ENCODE peak calls at places on chromosome 2, in four cellular contexts. L is GM23248, T is fibroblast of lung, H is PC-3. M is an unnamed sample.

GRCh38 chr2:188475945-188476344 is 184.3 kb downstream of the GULP1 start:
- DNase-seq in L (no peak), T (no peak), H (peak; percentile 66), M (peak; percentile 66)

GRCh38 chr2:233072838-233073237 is 12.7 kb downstream of the INPP5D start:
- DNase-seq in H (no peak), T (no peak), L (no peak), M (no peak)

GRCh38 chr2:237160271-237160934 is 74.7 kb downstream of the COPS8 start:
- DNase-seq in T (no peak), H (no peak), L (no peak), M (no peak)

GRCh38 chr2:171858397-171858958 is 35.6 kb downstream of the SLC25A12 start:
- DNase-seq in T (peak; percentile 86), H (no peak), L (no peak), M (no peak)

GRCh38 chr2:38190542-38191218 is 114.7 kb upstream of the CYP1B1 start:
- DNase-seq in L (peak; percentile 90), T (peak; percentile 88), H (no peak), M (no peak)

GRCh38 chr2:121626777-121627524 is 22.3 kb downstream of the CLASP1 start:
- DNase-seq in L (no peak), T (peak; percentile 98), H (no peak), M (no peak)

GRCh38 chr2:177740718-177741117 is 331.9 kb downstream of the PDE11A start:
- DNase-seq in L (no peak), H (no peak), T (peak; percentile 47), M (no peak)

GRCh38 chr2:159106105-159106504 is 137.7 kb downstream of the TANC1 start:
- DNase-seq in T (peak; percentile 73), H (no peak), L (peak; percentile 68), M (no peak)

GRCh38 chr2:237704476-237705224 is 77.3 kb downstream of the LRRFIP1 start:
- DNase-seq in L (peak; percentile 76), T (peak; percentile 60), H (peak; percentile 67), M (peak; percentile 56)

GRCh38 chr2:229634574-229635185 is 79.7 kb downstream of the DNER start:
- DNase-seq in T (no peak), L (no peak), H (no peak), M (no peak)

GRCh38 chr2:174492963-174493431 is 6.2 kb upstream of the GPR155 start:
- DNase-seq in T (no peak), L (no peak), H (no peak), M (no peak)

GRCh38 chr2:173898178-173898668 is 67.0 kb downstream of the SP3 start:
- DNase-seq in L (no peak), T (peak; percentile 15), H (no peak), M (no peak)

GRCh38 chr2:132595186-132595585 is 74.8 kb downstream of the LYPD1 start:
- DNase-seq in T (no peak), H (no peak), L (no peak), M (no peak)

GRCh38 chr2:19538411-19538963 is 180.1 kb upstream of the OSR1 start:
- DNase-seq in L (peak; percentile 92), T (peak; percentile 85), H (peak; percentile 99), M (no peak)

GRCh38 chr2:235170536-235171510 is 219.0 kb downstream of the SH3BP4 start:
- DNase-seq in H (peak; percentile 87), T (peak; percentile 28), L (peak; percentile 95), M (peak; percentile 94)

GRCh38 chr2:106284691-106285202 is 90.6 kb upstream of the UXS1 start:
- DNase-seq in T (no peak), H (no peak), L (no peak), M (no peak)

GRCh38 chr2:30541680-30542079 is 94.6 kb downstream of the LCLAT1 start:
- DNase-seq in H (no peak), L (no peak), T (peak; percentile 14), M (no peak)

GRCh38 chr2:114083717-114084387 is 194.0 kb downstream of the ACTR3 start:
- DNase-seq in T (no peak), H (no peak), L (no peak), M (no peak)

GRCh38 chr2:189109921-189110397 is 69.6 kb downstream of the COL5A2 start:
- DNase-seq in L (no peak), H (no peak), T (no peak), M (no peak)

GRCh38 chr2:219058541-219059374 is 2.0 kb downstream of the IHH start:
- DNase-seq in L (peak; percentile 44), T (no peak), H (peak; percentile 22), M (no peak)

GRCh38 chr2:26619096-26619495 is 22.1 kb downstream of the CIB4 start:
- DNase-seq in L (no peak), H (no peak), T (no peak), M (no peak)

GRCh38 chr2:21836766-21837543 is 713.2 kb downstream of the TDRD15 start:
- DNase-seq in H (no peak), L (no peak), T (peak; percentile 98), M (no peak)

GRCh38 chr2:3712841-3713503 is 9.6 kb downstream of the DCDC2C start:
- DNase-seq in H (no peak), L (peak; percentile 13), T (peak; percentile 30), M (no peak)

GRCh38 chr2:47360937-47361336 is 42.0 kb upstream of the MSH2 start:
- DNase-seq in T (peak; percentile 33), H (peak; percentile 96), L (peak; percentile 95), M (no peak)

GRCh38 chr2:151638188-151638933 is 95.9 kb downstream of the NEB start:
- DNase-seq in L (peak; percentile 3), T (peak; percentile 26), H (peak; percentile 12), M (peak; percentile 25)

GRCh38 chr2:135744761-135745314 is 3.2 kb downstream of the UBXN4 start:
- DNase-seq in L (peak; percentile 51), T (peak; percentile 14), H (peak; percentile 62), M (peak; percentile 66)

GRCh38 chr2:108189316-108189715 is 50.5 kb upstream of the SULT1C3 start:
- DNase-seq in L (peak; percentile 67), H (peak; percentile 74), T (no peak), M (no peak)

GRCh38 chr2:208467564-208467963 is 61.0 kb downstream of the PTH2R start:
- DNase-seq in T (no peak), L (no peak), H (no peak), M (no peak)

GRCh38 chr2:219524817-219525216 is 10.5 kb downstream of the ASIC4 start:
- DNase-seq in L (no peak), T (no peak), H (no peak), M (no peak)

GRCh38 chr2:18319987-18320386 is 240.5 kb downstream of the RDH14 start:
- DNase-seq in T (no peak), L (no peak), H (no peak), M (no peak)

GRCh38 chr2:161020437-161020836 is 139.8 kb upstream of the TANK start:
- DNase-seq in T (no peak), H (no peak), L (no peak), M (no peak)

GRCh38 chr2:232901711-232902578 is 31.9 kb downstream of the SNORC start:
- DNase-seq in H (peak; percentile 94), L (peak; percentile 96), T (peak; percentile 88), M (peak; percentile 65)

GRCh38 chr2:10768063-10768507 is 44.5 kb downstream of the PDIA6 start:
- DNase-seq in T (no peak), H (no peak), L (no peak), M (no peak)

GRCh38 chr2:221573430-221574230 is 1.5 kb upstream of the EPHA4 start:
- DNase-seq in H (peak; percentile 76), L (peak; percentile 92), T (peak; percentile 75), M (peak; percentile 91)
- TF ChIP-seq EZH2 in H (no peak), L (no peak), T (no peak), M (no peak)

GRCh38 chr2:112760149-112760548 is 4.3 kb downstream of the CKAP2L start:
- DNase-seq in H (no peak), L (no peak), T (no peak), M (no peak)
- H3K36me3 ChIP-seq in H (peaks cover 64% of the 10 kb centered on the region), L (no peaks in the 10 kb centered on the region), T (no peaks in the 10 kb centered on the region), M (peaks cover 67% of the 10 kb centered on the region)

DNA sequence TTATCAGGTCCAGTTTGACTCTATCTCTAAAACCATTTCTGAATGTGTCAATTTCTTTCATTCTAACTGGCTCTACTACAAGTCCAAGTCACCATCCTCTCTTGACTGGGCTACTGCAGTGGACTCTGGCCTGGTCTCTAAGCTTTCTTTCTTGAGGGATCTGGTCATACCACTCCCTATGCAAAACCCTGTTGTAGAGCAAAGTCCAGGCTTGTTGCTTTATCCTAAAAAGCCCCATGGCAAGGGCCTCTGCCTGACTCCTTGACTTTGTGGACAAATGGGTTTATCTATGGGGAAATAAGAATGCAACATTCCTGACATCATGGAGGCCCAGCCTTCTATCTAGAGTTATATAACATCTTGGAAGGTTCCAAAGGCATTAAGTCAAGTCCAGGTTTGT is 87.2 kb downstream of the BCL2L11 start:
- DNase-seq in H (no peak), T (no peak), L (no peak), M (no peak)
- H3K4me1 ChIP-seq in H (peaks cover 9% of the 10 kb centered on the region), T (no peaks in the 10 kb centered on the region), L (peaks cover 1% of the 10 kb centered on the region), M (no peaks in the 10 kb centered on the region)

GRCh38 chr2:63050186-63050915 is at the start of gene OTX1:
- DNase-seq in L (peak; percentile 61), T (no peak), H (peak; percentile 87), M (peak; percentile 90)

GRCh38 chr2:63051795-63052333 is 1.2 kb downstream of the OTX1 start:
- DNase-seq in T (no peak), L (no peak), H (no peak), M (no peak)

GRCh38 chr2:63052411-63053234 is 2.0 kb downstream of the OTX1 start:
- DNase-seq in L (no peak), H (no peak), T (no peak), M (no peak)

GRCh38 chr2:63049291-63050185 is 1.1 kb upstream of the OTX1 start:
- DNase-seq in L (peak; percentile 32), H (peak; percentile 7), T (no peak), M (no peak)

GRCh38 chr2:63050916-63051794 is 525 bp downstream of the OTX1 start:
- DNase-seq in L (peak; percentile 30), T (no peak), H (peak; percentile 11), M (no peak)
- TF ChIP-seq EZH2 in L (no peak), T (peak; percentile 75), H (no peak), M (no peak)

GRCh38 chr2:210681481-210681880 is 125.1 kb downstream of the CPS1 start:
- DNase-seq in T (no peak), L (no peak), H (no peak), M (no peak)

GRCh38 chr2:210688071-210688470 is 131.7 kb downstream of the CPS1 start:
- DNase-seq in L (no peak), T (no peak), H (no peak), M (no peak)

GRCh38 chr2:210686401-210686800 is 130.0 kb downstream of the CPS1 start:
- DNase-seq in L (no peak), T (no peak), H (no peak), M (no peak)
- H3K36me3 ChIP-seq in L (no peaks in the 10 kb centered on the region), T (no peaks in the 10 kb centered on the region), H (no peaks in the 10 kb centered on the region), M (no peaks in the 10 kb centered on the region)

GRCh38 chr2:11865820-11866219 is 119.4 kb downstream of the LPIN1 start:
- DNase-seq in L (no peak), T (no peak), H (no peak), M (no peak)
- H3K4me1 ChIP-seq in L (no peaks in the 10 kb centered on the region), T (peaks cover 6% of the 10 kb centered on the region), H (peaks cover 10% of the 10 kb centered on the region), M (peaks cover 7% of the 10 kb centered on the region)